ENCODE peak calls at places on chromosomes 13 and 19, in six cellular contexts. L is omental fat pad; Z is T-cell; W is psoas muscle; N is activated CD8-positive, alpha-beta memory T cell treated with anti-CD3 and anti-CD28 coated beads, Interleukin-2, amount 10 ng/mL, durations not matched to agents 7 days and 5 days; K is Panc1. P is an unnamed sample.

GRCh38 chr19:21052902-21053301 is 29.1 kb upstream of the ZNF714 start:
- ATAC-seq in L (no peak), K (no peak), W (no peak), N (no peak), Z (no peak), P (no peak)

GRCh38 chr13:83452292-83452950 is 429.9 kb downstream of the SLITRK1 start:
- ATAC-seq in K (no peak), Z (peak; percentile 4), W (no peak), L (no peak), N (no peak), P (peak; percentile 36)

GRCh38 chr19:52270266-52270885 is 989 bp downstream of the ZNF766 start:
- ATAC-seq in L (no peak), K (no peak), Z (no peak), W (no peak), N (peak; percentile 6), P (no peak)

GRCh38 chr19:56403261-56403660 is 871 bp upstream of the ZNF583 start:
- ATAC-seq in K (no peak), W (no peak), Z (no peak), L (no peak), N (no peak), P (peak; percentile 49)

GRCh38 chr13:30153871-30154426 is 153.4 kb downstream of the KATNAL1 start:
- ATAC-seq in L (no peak), N (no peak), K (no peak), Z (no peak), W (no peak), P (peak; percentile 34)

GRCh38 chr13:28534210-28534609 is 39.3 kb upstream of the FLT1 start:
- ATAC-seq in N (no peak), Z (no peak), K (no peak), W (no peak), L (no peak), P (no peak)

GRCh38 chr13:114025432-114026127 is 51.7 kb upstream of the C13orf46 start:
- ATAC-seq in K (no peak), Z (no peak), W (peak; percentile 42), N (no peak), L (peak; percentile 40), P (peak; percentile 31)

GRCh38 chr13:21661097-21661496 is 9.8 kb upstream of the FGF9 start:
- ATAC-seq in W (no peak), L (no peak), Z (no peak), N (no peak), K (no peak), P (no peak)

GRCh38 chr19:3324405-3324856 is 42.0 kb upstream of the NFIC start:
- ATAC-seq in N (peak; percentile 79), Z (peak; percentile 60), K (peak; percentile 73), L (no peak), W (no peak), P (no peak)

GRCh38 chr19:5466072-5466471 is 10.9 kb downstream of the ZNRF4 start:
- ATAC-seq in N (no peak), Z (no peak), L (no peak), K (no peak), W (no peak), P (no peak)

GRCh38 chr13:106580551-106580950 is 12.6 kb upstream of the ARGLU1 start:
- ATAC-seq in K (no peak), W (no peak), L (no peak), N (no peak), Z (no peak), P (no peak)

GRCh38 chr19:11767633-11768133 is 883 bp downstream of the ZNF441 start:
- ATAC-seq in N (no peak), W (peak; percentile 29), K (peak; percentile 5), L (no peak), Z (no peak), P (peak; percentile 2)

GRCh38 chr19:41616785-41617621 is 9.9 kb downstream of the CEACAM4 start:
- ATAC-seq in Z (no peak), L (no peak), W (no peak), N (no peak), K (no peak), P (no peak)

P was measured in stimulated activated memory B cell treated with anti-CD40 and anti-IgM and Interleukin-4, amounts not matched to agents 10 μg/mL and 1 μg/mL and 100 μg/mL, for 72 hours.